ENCODE peak calls at places on chromosome 1, in nine cellular contexts. K, V, J, W, L, R, M, B and G are unnamed samples.
A peak's percentile ranks its signal among the peaks of the same experiment; 100 is the strongest.

GRCh38 chr1:187476671-187477070 is 647.9 kb downstream of the PLA2G4A start:
- DNase-seq in M (no peak), K (no peak), V (no peak), J (no peak), W (peak; percentile 29), B (peak; percentile 8), R (no peak), L (no peak), G (no peak)

GRCh38 chr1:201649776-201650607 is 111.1 kb downstream of the NAV1 start:
- DNase-seq in K (no peak), J (no peak), V (peak; percentile 68), L (peak; percentile 37), R (peak; percentile 84), W (peak; percentile 76), B (no peak), M (peak; percentile 10), G (no peak)

GRCh38 chr1:32743380-32744062 is 41.0 kb upstream of the SYNC start:
- DNase-seq in K (peak; percentile 40), R (no peak), B (peak; percentile 47), M (no peak), J (no peak), W (no peak), L (no peak), V (no peak), G (no peak)

GRCh38 chr1:40665335-40666171 is at the start of gene RIMS3:
- DNase-seq in V (peak; percentile 74), B (peak; percentile 53), L (peak; percentile 64), K (no peak), M (peak; percentile 88), R (peak; percentile 73), J (peak; percentile 90), W (peak; percentile 46), G (peak; percentile 29)

GRCh38 chr1:183363967-183364366 is 54.2 kb downstream of the NMNAT2 start:
- DNase-seq in M (no peak), L (peak; percentile 79), B (no peak), K (no peak), R (no peak), V (no peak), J (no peak), W (peak; percentile 61), G (no peak)

GRCh38 chr1:94590203-94591137 is 48.9 kb upstream of the F3 start:
- DNase-seq in V (no peak), W (no peak), K (peak; percentile 75), M (no peak), R (no peak), B (peak; percentile 50), J (no peak), L (peak; percentile 27), G (no peak)

GRCh38 chr1:183652107-183652506 is 1.0 kb downstream of the APOBEC4 start:
- DNase-seq in B (no peak), W (no peak), M (no peak), V (no peak), L (no peak), K (no peak), R (no peak), J (no peak), G (no peak)

GRCh38 chr1:91622586-91622985 is 121.9 kb downstream of the CDC7 start:
- DNase-seq in V (no peak), R (no peak), L (no peak), K (no peak), B (no peak), M (no peak), J (no peak), W (peak; percentile 34), G (no peak)

GRCh38 chr1:102661481-102661880 is 446.8 kb downstream of the COL11A1 start:
- DNase-seq in L (no peak), R (no peak), M (no peak), B (no peak), K (no peak), W (no peak), V (no peak), J (no peak), G (no peak)